ENCODE peak calls at places on chromosome 20, in nine cellular contexts. S, D, R, Q, O, N, U, G and M are unnamed samples.

GRCh38 chr20:10805764-10806163 is 132.0 kb upstream of the JAG1 start:
- DNase-seq in S (peak; percentile 17), D (no peak), R (no peak), Q (no peak), O (no peak), N (no peak), U (no peak), G (no peak), M (no peak)

GRCh38 chr20:10536531-10536930 is 101.4 kb downstream of the SLX4IP start:
- DNase-seq in S (no peak), D (peak; percentile 72), R (no peak), Q (peak; percentile 49), O (no peak), N (no peak), U (no peak), G (peak; percentile 34), M (peak; percentile 68)

GRCh38 chr20:11454966-11455799 is 462.5 kb upstream of the BTBD3 start:
- DNase-seq in S (no peak), D (no peak), R (no peak), Q (peak; percentile 55), O (no peak), N (peak; percentile 94), U (peak; percentile 53), G (no peak), M (peak; percentile 78)

GRCh38 chr20:14820771-14821170 is 483.4 kb upstream of the FLRT3 start:
- DNase-seq in S (no peak), D (no peak), R (no peak), Q (no peak), O (no peak), N (no peak), U (no peak), G (no peak), M (no peak)

GRCh38 chr20:57654363-57654997 is 34.3 kb upstream of the ZBP1 start:
- DNase-seq in S (peak; percentile 50), D (peak; percentile 75), R (peak; percentile 81), Q (peak; percentile 64), O (peak; percentile 26), N (peak; percentile 57), U (peak; percentile 89), G (peak; percentile 70), M (peak; percentile 55)

GRCh38 chr20:38149880-38150594 is 15.0 kb downstream of the TGM2 start:
- DNase-seq in S (no peak), D (no peak), R (no peak), Q (no peak), O (no peak), N (no peak), U (no peak), G (no peak), M (no peak)

GRCh38 chr20:25669826-25670422 is 26.7 kb downstream of the ZNF337 start:
- DNase-seq in S (no peak), D (no peak), R (no peak), Q (peak; percentile 29), O (no peak), N (peak; percentile 26), U (peak; percentile 82), G (no peak), M (peak; percentile 87)

GRCh38 chr20:57435498-57436222 is 44.5 kb downstream of the RBM38 start:
- DNase-seq in S (peak; percentile 55), D (peak; percentile 97), R (no peak), Q (peak; percentile 66), O (peak; percentile 10), N (peak; percentile 80), U (no peak), G (peak; percentile 40), M (no peak)

GRCh38 chr20:35601021-35601973 is 14.3 kb upstream of the SPAG4 start:
- DNase-seq in S (peak; percentile 66), D (peak; percentile 89), R (no peak), Q (peak; percentile 65), O (peak; percentile 73), N (peak; percentile 32), U (peak; percentile 82), G (peak; percentile 83), M (peak; percentile 72)

GRCh38 chr20:8331740-8332412 is 199.8 kb downstream of the PLCB1 start:
- DNase-seq in S (no peak), D (no peak), R (no peak), Q (no peak), O (no peak), N (peak; percentile 52), U (peak; percentile 75), G (no peak), M (peak; percentile 76)

GRCh38 chr20:32358883-32359632 is 927 bp downstream of the ASXL1 start:
- DNase-seq in S (peak; percentile 83), D (peak; percentile 73), R (peak; percentile 89), Q (peak; percentile 64), O (peak; percentile 63), N (peak; percentile 58), U (peak; percentile 89), G (peak; percentile 86), M (peak; percentile 51)

GRCh38 chr20:62182469-62183425 is at the start of gene MTG2:
- DNase-seq in S (peak; percentile 95), D (peak; percentile 98), R (peak; percentile 97), Q (peak; percentile 97), O (peak; percentile 92), N (peak; percentile 90), U (peak; percentile 99), G (peak; percentile 95), M (peak; percentile 95)

GRCh38 chr20:13205402-13205801 is 15.7 kb upstream of the ISM1 start:
- DNase-seq in S (no peak), D (no peak), R (no peak), Q (peak; percentile 72), O (no peak), N (no peak), U (no peak), G (no peak), M (no peak)

GRCh38 chr20:11118802-11119380 is 445.1 kb upstream of the JAG1 start:
- DNase-seq in S (no peak), D (no peak), R (no peak), Q (no peak), O (no peak), N (peak; percentile 51), U (no peak), G (no peak), M (peak; percentile 68)

GRCh38 chr20:22453244-22454080 is 130.9 kb downstream of the FOXA2 start:
- DNase-seq in S (no peak), D (peak; percentile 51), R (no peak), Q (peak; percentile 56), O (no peak), N (peak; percentile 31), U (peak; percentile 49), G (no peak), M (no peak)

GRCh38 chr20:44471481-44471882 is 4.2 kb upstream of the TTPAL start:
- DNase-seq in S (no peak), D (peak; percentile 57), R (no peak), Q (peak; percentile 68), O (no peak), N (no peak), U (peak; percentile 71), G (no peak), M (peak; percentile 44)

GRCh38 chr20:58008413-58008812 is 220.0 kb downstream of the ANKRD60 start:
- DNase-seq in S (no peak), D (no peak), R (no peak), Q (no peak), O (no peak), N (no peak), U (no peak), G (no peak), M (no peak)

GRCh38 chr20:35462351-35462750 is 7.0 kb downstream of the CEP250 start:
- DNase-seq in S (no peak), D (peak; percentile 81), R (no peak), Q (no peak), O (no peak), N (no peak), U (no peak), G (no peak), M (no peak)

GRCh38 chr20:44745560-44746366 is at the start of gene KCNK15:
- DNase-seq in S (peak; percentile 32), D (peak; percentile 55), R (no peak), Q (no peak), O (no peak), N (no peak), U (peak; percentile 69), G (peak; percentile 63), M (peak; percentile 17)

GRCh38 chr20:14631011-14631410 is 293.6 kb upstream of the FLRT3 start:
- DNase-seq in S (no peak), D (no peak), R (no peak), Q (no peak), O (no peak), N (no peak), U (no peak), G (no peak), M (no peak)

GRCh38 chr20:24136659-24137246 is 148.2 kb upstream of the GGTLC1 start:
- DNase-seq in S (no peak), D (no peak), R (no peak), Q (no peak), O (no peak), N (no peak), U (no peak), G (no peak), M (no peak)

GRCh38 chr20:41697861-41698559 is 79.8 kb upstream of the CHD6 start:
- DNase-seq in S (no peak), D (peak; percentile 88), R (no peak), Q (peak; percentile 73), O (no peak), N (peak; percentile 39), U (peak; percentile 61), G (no peak), M (peak; percentile 37)

GRCh38 chr20:46970937-46971630 is 76.4 kb downstream of the EYA2 start:
- DNase-seq in S (no peak), D (peak; percentile 51), R (no peak), Q (peak; percentile 80), O (no peak), N (peak; percentile 76), U (peak; percentile 47), G (no peak), M (peak; percentile 97)

GRCh38 chr20:48797850-48798747 is 29.7 kb downstream of the PREX1 start:
- DNase-seq in S (no peak), D (no peak), R (no peak), Q (no peak), O (no peak), N (no peak), U (no peak), G (no peak), M (no peak)

GRCh38 chr20:17936791-17937687 is 31.6 kb downstream of the SNX5 start:
- DNase-seq in S (peak; percentile 56), D (no peak), R (peak; percentile 91), Q (no peak), O (no peak), N (no peak), U (peak; percentile 78), G (no peak), M (peak; percentile 81)

GRCh38 chr20:36155629-36155971 is 1.1 kb downstream of the EPB41L1 start:
- DNase-seq in S (no peak), D (no peak), R (no peak), Q (no peak), O (no peak), N (no peak), U (no peak), G (no peak), M (no peak)

GRCh38 chr20:10077886-10078285 is 43.1 kb downstream of the ANKEF1 start:
- DNase-seq in S (no peak), D (peak; percentile 46), R (no peak), Q (no peak), O (no peak), N (no peak), U (no peak), G (no peak), M (no peak)

GRCh38 chr20:36279362-36279761 is 26.8 kb upstream of the DLGAP4 start:
- DNase-seq in S (no peak), D (no peak), R (peak; percentile 56), Q (no peak), O (no peak), N (no peak), U (no peak), G (peak; percentile 2), M (no peak)

GRCh38 chr20:50746138-50746940 is 15.0 kb downstream of the PARD6B start:
- DNase-seq in S (no peak), D (peak; percentile 31), R (peak; percentile 13), Q (peak; percentile 66), O (no peak), N (no peak), U (no peak), G (no peak), M (no peak)

GRCh38 chr20:48689874-48690571 is 137.8 kb downstream of the PREX1 start:
- DNase-seq in S (no peak), D (no peak), R (no peak), Q (no peak), O (no peak), N (no peak), U (no peak), G (no peak), M (no peak)

GRCh38 chr20:37336369-37337207 is 9.4 kb upstream of the SRC start:
- DNase-seq in S (peak; percentile 78), D (no peak), R (no peak), Q (no peak), O (no peak), N (no peak), U (peak; percentile 78), G (peak; percentile 59), M (peak; percentile 20)